ENCODE peak calls at places on chromosomes 6 and 20, in six cellular contexts. I is glutamatergic neuron, W is left cardiac atrium, V is NCI-H1417 treated with DMSO at 0.1 percent for 48 hours, L is T-helper 17 cell, Q is hippocampal formation. X is an unnamed sample.
A peak's percentile ranks its signal among the peaks of the same experiment; 100 is the strongest.

GRCh38 chr20:35768731-35769664 is 2.8 kb upstream of the PHF20 start:
- DNase-seq in W (peak; percentile 97), L (peak; percentile 12), V (no peak), I (peak; percentile 69), Q (peak; percentile 56), X (peak; percentile 87)

GRCh38 chr6:168054663-168055560 is 24.1 kb downstream of the FRMD1 start:
- DNase-seq in V (no peak), L (no peak), I (peak; percentile 27), W (no peak), Q (no peak), X (no peak)

GRCh38 chr6:12990162-12990561 is 273.6 kb downstream of the PHACTR1 start:
- DNase-seq in W (no peak), L (no peak), Q (no peak), V (no peak), I (no peak), X (no peak)

GRCh38 chr20:400451-401275 is 7.4 kb upstream of the RBCK1 start:
- DNase-seq in L (no peak), V (no peak), W (no peak), I (no peak), Q (peak; percentile 27), X (no peak)

GRCh38 chr6:3939964-3940363 is 90.8 kb downstream of the FAM50B start:
- DNase-seq in I (no peak), Q (no peak), V (no peak), W (no peak), L (no peak), X (no peak)

GRCh38 chr6:101290346-101290745 is 103.2 kb upstream of the GRIK2 start:
- DNase-seq in W (no peak), I (no peak), Q (no peak), V (no peak), L (no peak), X (no peak)

GRCh38 chr6:3769610-3770009 is 18.1 kb upstream of the PXDC1 start:
- DNase-seq in Q (no peak), I (no peak), W (no peak), L (no peak), V (no peak), X (no peak)

GRCh38 chr6:31352497-31353368 is 4.2 kb downstream of the HLA-B start:
- DNase-seq in Q (no peak), V (no peak), L (no peak), I (no peak), W (no peak), X (no peak)

GRCh38 chr20:57680934-57681914 is 28.6 kb downstream of the PMEPA1 start:
- DNase-seq in I (no peak), V (no peak), W (no peak), L (no peak), Q (no peak), X (no peak)

GRCh38 chr20:59297641-59298040 is 2.8 kb upstream of the EDN3 start:
- DNase-seq in V (no peak), I (no peak), W (no peak), Q (no peak), L (no peak), X (no peak)

GRCh38 chr6:160931378-160932343 is 59.9 kb upstream of the MAP3K4 start:
- DNase-seq in V (no peak), L (no peak), W (peak; percentile 19), Q (no peak), I (no peak), X (peak; percentile 35)

GRCh38 chr6:7545509-7546369 is 4.3 kb downstream of the DSP start:
- DNase-seq in L (no peak), Q (no peak), I (no peak), W (no peak), V (no peak), X (no peak)

X was measured in C1 segment of cervical spinal cord.